ENCODE peak calls at places on chromosome 14, in four cellular contexts. One of them, this sample, is unnamed.

GRCh38 chr14:75234173-75234855 is 44.3 kb upstream of the FOS start:
- DNase-seq in K562: peak
- DNase-seq in HepG2: peak
- DNase-seq in H1: no peak
- DNase-seq in this sample: no peak

GRCh38 chr14:80315681-80316080 is 104.4 kb upstream of the DIO2 start:
- DNase-seq in K562: no peak
- DNase-seq in HepG2: no peak
- DNase-seq in H1: no peak
- DNase-seq in this sample: no peak

GRCh38 chr14:75826599-75826998 is 155.2 kb downstream of the TGFB3 start:
- DNase-seq in K562: no peak
- DNase-seq in HepG2: no peak
- DNase-seq in H1: no peak
- DNase-seq in this sample: no peak

GRCh38 chr14:31172084-31172483 is 35.5 kb downstream of the HECTD1 start:
- DNase-seq in K562: no peak
- DNase-seq in HepG2: no peak
- DNase-seq in H1: no peak
- DNase-seq in this sample: no peak

GRCh38 chr14:85443001-85443400 is 86.9 kb upstream of the FLRT2 start:
- DNase-seq in K562: no peak
- DNase-seq in HepG2: no peak
- DNase-seq in H1: no peak
- DNase-seq in this sample: no peak

GRCh38 chr14:40694026-40694425 is 912.6 kb upstream of the LRFN5 start:
- DNase-seq in K562: no peak
- DNase-seq in HepG2: no peak
- DNase-seq in H1: no peak
- DNase-seq in this sample: no peak

GRCh38 chr14:54174437-54174836 is 217.8 kb upstream of the BMP4 start:
- DNase-seq in K562: no peak
- DNase-seq in HepG2: no peak
- DNase-seq in H1: no peak
- DNase-seq in this sample: no peak

GRCh38 chr14:91342243-91342760 is 75.3 kb downstream of the CCDC88C start:
- DNase-seq in K562: no peak
- DNase-seq in HepG2: no peak
- DNase-seq in H1: no peak
- DNase-seq in this sample: no peak

GRCh38 chr14:74018704-74019407 is at the start of the genes BBOF1 and ENTPD5:
- DNase-seq in K562: peak
- DNase-seq in HepG2: peak
- DNase-seq in H1: peak
- DNase-seq in this sample: peak

GRCh38 chr14:45610303-45610702 is 357.3 kb upstream of the MIS18BP1 start:
- DNase-seq in K562: no peak
- DNase-seq in HepG2: no peak
- DNase-seq in H1: no peak
- DNase-seq in this sample: peak

GRCh38 chr14:37778135-37778943 is 182.9 kb downstream of the TTC6 start:
- DNase-seq in K562: no peak
- DNase-seq in HepG2: no peak
- DNase-seq in H1: no peak
- DNase-seq in this sample: no peak

GRCh38 chr14:77641534-77642341 is 25.3 kb upstream of the SPTLC2 start:
- DNase-seq in K562: no peak
- DNase-seq in HepG2: no peak
- DNase-seq in H1: no peak
- DNase-seq in this sample: peak

GRCh38 chr14:90781876-90782275 is 34.4 kb downstream of the TTC7B start:
- DNase-seq in K562: no peak
- DNase-seq in HepG2: no peak
- DNase-seq in H1: no peak
- DNase-seq in this sample: no peak

GRCh38 chr14:94407906-94408305 is 19.5 kb upstream of the SERPINA1 start:
- DNase-seq in K562: no peak
- DNase-seq in HepG2: no peak
- DNase-seq in H1: no peak
- DNase-seq in this sample: no peak

GRCh38 chr14:37246427-37246829 is 48.7 kb downstream of the MIPOL1 start:
- DNase-seq in K562: peak
- DNase-seq in HepG2: peak
- DNase-seq in H1: no peak
- DNase-seq in this sample: peak

GRCh38 chr14:88995437-88996198 is 171.2 kb downstream of the TTC8 start:
- DNase-seq in K562: no peak
- DNase-seq in HepG2: no peak
- DNase-seq in H1: no peak
- DNase-seq in this sample: peak

GRCh38 chr14:55245657-55246268 is 25.5 kb upstream of the FBXO34 start:
- DNase-seq in K562: no peak
- DNase-seq in HepG2: peak
- DNase-seq in H1: no peak
- DNase-seq in this sample: no peak

GRCh38 chr14:53006931-53007330 is 56.1 kb upstream of the FERMT2 start:
- DNase-seq in K562: no peak
- DNase-seq in HepG2: no peak
- DNase-seq in H1: no peak
- DNase-seq in this sample: no peak

GRCh38 chr14:103762011-103762410 is 46.4 kb downstream of the ZFYVE21 start:
- DNase-seq in K562: no peak
- DNase-seq in HepG2: no peak
- DNase-seq in H1: no peak
- DNase-seq in this sample: no peak

GRCh38 chr14:93857500-93857899 is 69.2 kb upstream of the PRIMA1 start:
- DNase-seq in K562: no peak
- DNase-seq in HepG2: peak
- DNase-seq in H1: no peak
- DNase-seq in this sample: no peak

GRCh38 chr14:93587330-93587729 is 156.6 kb downstream of the UNC79 start:
- DNase-seq in K562: no peak
- DNase-seq in HepG2: no peak
- DNase-seq in H1: no peak
- DNase-seq in this sample: no peak

GRCh38 chr14:94575730-94576585 is 5.3 kb upstream of the SERPINA5 start:
- DNase-seq in K562: no peak
- DNase-seq in HepG2: no peak
- DNase-seq in H1: no peak
- DNase-seq in this sample: no peak

GRCh38 chr14:71586131-71586893 is 345.9 kb upstream of the RGS6 start:
- DNase-seq in K562: no peak
- DNase-seq in HepG2: no peak
- DNase-seq in H1: no peak
- DNase-seq in this sample: no peak

GRCh38 chr14:99377951-99378350 is 102.7 kb downstream of the SETD3 start:
- DNase-seq in K562: no peak
- DNase-seq in HepG2: no peak
- DNase-seq in H1: no peak
- DNase-seq in this sample: no peak

GRCh38 chr14:20436363-20436755 is 393 bp upstream of the KLHL33 start:
- DNase-seq in K562: no peak
- DNase-seq in HepG2: no peak
- DNase-seq in H1: no peak
- DNase-seq in this sample: no peak

GRCh38 chr14:94461526-94462218 is 9.1 kb upstream of the SERPINA11 start:
- DNase-seq in K562: no peak
- DNase-seq in HepG2: no peak
- DNase-seq in H1: no peak
- DNase-seq in this sample: no peak

GRCh38 chr14:34205799-34206198 is 254.9 kb upstream of the EGLN3 start:
- DNase-seq in K562: no peak
- DNase-seq in HepG2: no peak
- DNase-seq in H1: no peak
- DNase-seq in this sample: no peak

GRCh38 chr14:57049848-57050247 is 218.9 kb downstream of the EXOC5 start:
- DNase-seq in K562: no peak
- DNase-seq in HepG2: no peak
- DNase-seq in H1: no peak
- DNase-seq in this sample: no peak

GRCh38 chr14:24136684-24137528 is 912 bp downstream of the PSME1 start:
- DNase-seq in K562: no peak
- DNase-seq in HepG2: no peak
- DNase-seq in H1: no peak
- DNase-seq in this sample: no peak

GRCh38 chr14:22650046-22650739 is 6.0 kb upstream of the OR6J1 start:
- DNase-seq in K562: no peak
- DNase-seq in HepG2: no peak
- DNase-seq in H1: no peak
- DNase-seq in this sample: no peak

GRCh38 chr14:22650960-22651521 is 6.9 kb upstream of the OR6J1 start:
- DNase-seq in K562: no peak
- DNase-seq in HepG2: no peak
- DNase-seq in H1: peak
- DNase-seq in this sample: peak

GRCh38 chr14:22644305-22644635 is at the start of gene OR6J1:
- DNase-seq in K562: no peak
- DNase-seq in HepG2: no peak
- DNase-seq in H1: no peak
- DNase-seq in this sample: no peak

GRCh38 chr14:22648506-22648905 is 4.4 kb upstream of the OR6J1 start:
- DNase-seq in K562: no peak
- DNase-seq in HepG2: no peak
- DNase-seq in H1: no peak
- DNase-seq in this sample: no peak

DNA sequence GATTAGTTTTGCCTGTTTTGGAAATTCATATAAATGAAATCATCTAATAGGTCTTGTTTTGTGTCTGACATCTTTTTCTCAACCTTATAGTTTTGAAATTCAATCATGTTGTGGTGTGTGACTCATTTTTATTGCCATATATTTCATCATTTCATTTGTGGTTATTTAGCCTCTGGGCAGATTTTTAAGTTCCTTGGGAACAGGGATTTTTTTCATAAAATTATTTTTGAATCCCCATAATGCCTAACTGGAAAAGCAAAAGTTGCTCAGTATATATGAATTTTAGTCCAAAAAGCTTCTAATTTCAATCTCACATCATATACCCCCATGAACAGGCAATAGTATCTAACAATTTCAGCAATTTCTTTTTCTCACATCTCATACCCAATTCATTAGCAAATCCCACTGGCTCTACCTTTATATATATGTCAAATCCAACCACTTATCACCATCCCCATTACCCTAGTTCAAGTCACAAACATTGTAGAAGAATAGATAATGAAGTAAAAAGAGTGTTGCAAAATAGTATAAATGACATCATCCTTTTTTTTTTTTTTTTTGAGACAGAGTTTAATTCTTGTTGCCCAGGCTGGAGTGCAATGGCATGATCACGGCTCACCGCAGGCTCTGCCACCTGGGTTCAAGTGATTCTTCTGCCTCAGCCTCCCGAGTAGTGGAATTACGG is 2.6 kb upstream of the OR6J1 start:
- DNase-seq in K562: no peak
- DNase-seq in HepG2: no peak
- DNase-seq in H1: no peak
- DNase-seq in this sample: no peak
- TF ChIP-seq PHF8 in K562: no peak
- TF ChIP-seq PHF8 in HepG2: no peak
- TF ChIP-seq PHF8 in H1: no peak
- TF ChIP-seq PHF8 in this sample: no peak

GRCh38 chr14:30108975-30109700 is 181.5 kb upstream of the PRKD1 start:
- DNase-seq in K562: no peak
- DNase-seq in HepG2: no peak
- DNase-seq in H1: no peak
- DNase-seq in this sample: no peak
- TF ChIP-seq PHF8 in K562: no peak
- TF ChIP-seq PHF8 in HepG2: no peak
- TF ChIP-seq PHF8 in H1: no peak
- TF ChIP-seq PHF8 in this sample: no peak

DNA sequence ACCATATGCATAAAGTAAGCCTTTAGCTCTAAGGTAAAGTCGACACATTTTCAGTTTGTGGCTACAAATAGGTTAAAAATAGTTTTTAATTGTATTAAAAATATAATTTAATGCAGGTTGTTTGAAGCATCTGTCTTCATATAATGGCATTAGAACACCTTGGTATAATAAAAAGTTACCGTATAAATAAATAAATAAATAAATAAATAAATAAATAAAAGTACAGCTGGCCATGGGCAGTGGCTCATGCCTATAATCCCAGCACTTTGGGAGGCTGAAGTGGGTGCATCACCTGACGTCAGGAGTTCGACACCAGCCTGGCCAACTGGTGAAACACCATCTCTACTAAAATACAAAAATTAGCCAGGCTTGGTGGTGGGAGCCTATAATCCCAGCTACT is 15.6 kb downstream of the ZFYVE26 start:
- DNase-seq in K562: no peak
- DNase-seq in HepG2: no peak
- DNase-seq in H1: no peak
- DNase-seq in this sample: no peak
- TF ChIP-seq PHF8 in K562: no peak
- TF ChIP-seq PHF8 in HepG2: no peak
- TF ChIP-seq PHF8 in H1: no peak
- TF ChIP-seq PHF8 in this sample: no peak

GRCh38 chr14:58864751-58865519 is 227.2 kb downstream of the DACT1 start:
- DNase-seq in K562: no peak
- DNase-seq in HepG2: no peak
- DNase-seq in H1: no peak
- DNase-seq in this sample: no peak
- TF ChIP-seq PHF8 in K562: no peak
- TF ChIP-seq PHF8 in HepG2: no peak
- TF ChIP-seq PHF8 in H1: no peak
- TF ChIP-seq PHF8 in this sample: no peak

GRCh38 chr14:87566986-87567385 is 426.0 kb downstream of the GALC start:
- DNase-seq in K562: no peak
- DNase-seq in HepG2: no peak
- DNase-seq in H1: no peak
- DNase-seq in this sample: no peak
- TF ChIP-seq PHF8 in K562: no peak
- TF ChIP-seq PHF8 in HepG2: no peak
- TF ChIP-seq PHF8 in H1: no peak
- TF ChIP-seq PHF8 in this sample: no peak

DNA sequence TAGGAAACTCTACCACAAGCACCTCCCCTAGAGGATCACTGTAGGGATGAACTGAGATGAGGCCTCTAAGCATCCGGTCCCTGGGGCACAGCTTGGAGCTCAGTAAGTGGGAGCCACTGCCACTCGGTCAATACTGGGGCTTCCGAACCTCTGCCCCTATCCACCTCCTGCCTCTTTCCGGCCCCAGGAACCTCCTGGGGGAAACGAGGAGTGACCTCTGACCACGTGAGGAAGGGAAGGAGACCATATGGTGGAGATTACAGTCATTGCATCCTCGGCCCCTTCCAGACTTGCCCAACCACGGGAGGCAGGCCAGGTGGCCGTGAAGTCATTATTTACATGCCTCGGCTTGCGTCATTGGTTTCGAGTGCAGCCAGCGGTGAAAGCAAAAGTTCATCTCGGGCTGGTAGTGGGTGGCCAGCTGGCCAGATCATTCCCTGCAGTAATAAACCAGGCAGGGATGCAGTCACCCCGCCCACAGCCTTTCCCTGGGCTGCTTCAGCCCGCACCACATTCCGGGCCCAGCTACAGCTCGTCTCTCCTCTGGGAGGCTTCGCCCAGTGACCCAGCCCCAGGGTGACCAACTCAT is 65.4 kb downstream of the C14orf132 start:
- DNase-seq in K562: no peak
- DNase-seq in HepG2: peak
- DNase-seq in H1: no peak
- DNase-seq in this sample: peak
- TF ChIP-seq PHF8 in K562: no peak
- TF ChIP-seq PHF8 in HepG2: no peak
- TF ChIP-seq PHF8 in H1: no peak
- TF ChIP-seq PHF8 in this sample: no peak

GRCh38 chr14:101083564-101084435 is 180.3 kb upstream of the RTL1 start:
- DNase-seq in K562: no peak
- DNase-seq in HepG2: peak
- DNase-seq in H1: no peak
- DNase-seq in this sample: no peak
- TF ChIP-seq PHF8 in K562: no peak
- TF ChIP-seq PHF8 in HepG2: no peak
- TF ChIP-seq PHF8 in H1: no peak
- TF ChIP-seq PHF8 in this sample: no peak